ENCODE peak calls at places on chromosomes 4 and X, in seven cellular contexts. I, L, G, B, A, X and Q are unnamed samples. For H3K36me3 and H3K9me3, the result is how much of the 10 kb centered on the place peaks cover.

GRCh38 chr4:61210186-61210939 is 10.2 kb downstream of the ADGRL3 start:
- DNase-seq in I (no peak), L (no peak), G (no peak), B (no peak), A (no peak), X (no peak), Q (no peak)

GRCh38 chr4:4387531-4388311 is 819 bp downstream of the NSG1 start:
- DNase-seq in I (no peak), L (no peak), G (peak), B (no peak), A (peak), X (no peak), Q (no peak)

GRCh38 chr4:146852365-146852764 is 93.3 kb downstream of the TTC29 start:
- DNase-seq in I (no peak), L (no peak), G (no peak), B (no peak), A (no peak), X (no peak), Q (no peak)

GRCh38 chrX:154013614-154014360 is 5.9 kb downstream of the IRAK1 start:
- DNase-seq in I (peak), L (peak), G (peak), B (peak), A (no peak), X (no peak), Q (no peak)

GRCh38 chrX:125295337-125295736 is 24.3 kb upstream of the TEX13C start:
- DNase-seq in I (no peak), L (no peak), G (peak), B (peak), A (no peak), X (no peak), Q (no peak)

GRCh38 chrX:50838820-50839600 is 25.0 kb upstream of the SHROOM4 start:
- DNase-seq in I (peak), L (no peak), G (peak), B (no peak), A (no peak), X (no peak), Q (no peak)

GRCh38 chrX:10325606-10326005 is 168.8 kb downstream of the CLCN4 start:
- DNase-seq in I (no peak), L (no peak), G (peak), B (peak), A (no peak), X (no peak), Q (no peak)

GRCh38 chrX:103356023-103356798 is at the start of gene TCEAL9:
- DNase-seq in I (peak), L (no peak), G (peak), B (peak), A (peak), X (peak), Q (peak)

GRCh38 chr4:88439161-88439760 is 17.7 kb upstream of the HERC5 start:
- DNase-seq in I (peak), L (no peak), G (no peak), B (no peak), A (no peak), X (no peak), Q (no peak)

GRCh38 chr4:180538384-180539052 is 1704.7 kb upstream of the TENM3 start:
- DNase-seq in I (no peak), L (no peak), G (no peak), B (no peak), A (no peak), X (no peak), Q (no peak)

GRCh38 chr4:121614136-121614535 is 82.6 kb downstream of the ANXA5 start:
- DNase-seq in I (no peak), L (no peak), G (no peak), B (no peak), A (no peak), X (no peak), Q (no peak)

GRCh38 chrX:15398874-15399273 is 14.7 kb upstream of the VEGFD start:
- DNase-seq in I (no peak), L (no peak), G (no peak), B (no peak), A (no peak), X (no peak), Q (no peak)

DNA sequence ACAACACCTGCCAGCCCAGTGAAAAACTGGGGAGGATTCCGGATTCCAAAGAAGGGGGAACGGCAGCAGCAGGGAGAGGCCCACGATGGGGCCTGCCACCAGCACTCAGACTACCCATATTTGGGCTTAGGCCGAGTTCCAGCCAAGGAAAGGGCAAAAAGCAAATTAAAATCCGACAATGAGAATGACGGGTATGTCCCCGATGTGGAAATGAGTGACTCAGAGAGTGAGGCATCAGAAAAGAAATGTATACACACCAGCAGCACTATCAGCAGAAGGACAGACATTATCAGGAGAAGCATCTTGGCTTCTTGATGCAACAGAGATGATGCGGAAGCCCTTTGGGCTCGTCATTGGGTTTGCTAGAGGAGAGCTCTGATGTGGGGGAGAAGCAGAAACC is 62.4 kb downstream of the JADE1 start:
- DNase-seq in I (no peak), L (no peak), G (peak), B (no peak), A (no peak), X (no peak), Q (no peak)
- H3K36me3 ChIP-seq in I (under half), L (under half), G (half or more), B (under half), A (under half), X (under half), Q (under half)

DNA sequence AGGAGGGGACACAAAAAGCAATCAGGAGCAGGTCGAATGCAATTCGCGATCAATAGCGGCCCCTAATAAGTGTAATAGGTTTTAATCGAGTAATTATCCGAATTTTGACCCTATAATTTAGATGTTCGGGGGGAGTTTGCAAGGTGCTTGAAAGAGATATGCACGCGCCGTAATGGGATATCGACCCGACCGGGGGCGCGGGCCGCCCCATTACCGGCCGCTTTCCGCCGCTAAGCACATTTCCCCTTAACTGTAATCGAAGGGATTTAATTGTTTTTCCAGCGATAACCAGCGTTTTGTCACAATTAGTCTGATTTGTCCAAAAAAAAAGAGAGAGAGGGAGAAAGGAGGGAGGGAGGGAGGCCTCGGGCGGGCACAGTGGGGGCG is 1.0 kb downstream of the NKX1-1 start:
- DNase-seq in I (no peak), L (no peak), G (no peak), B (no peak), A (no peak), X (no peak), Q (no peak)
- H3K9me3 ChIP-seq in I (under half), L (under half), G (under half), B (under half), A (under half), X (under half), Q (under half)

GRCh38 chr4:168633071-168633470 is 136.2 kb downstream of the PALLD start:
- DNase-seq in I (no peak), L (no peak), G (no peak), B (peak), A (no peak), X (no peak), Q (no peak)
- H3K27ac ChIP-seq in I (peak), L (no peak), G (no peak), B (no peak), A (peak), X (no peak), Q (no peak)

GRCh38 chr4:38931125-38931524 is 63.5 kb downstream of the FAM114A1 start:
- DNase-seq in I (no peak), L (no peak), G (no peak), B (no peak), A (no peak), X (no peak), Q (no peak)
- H3K36me3 ChIP-seq in I (under half), L (under half), G (half or more), B (under half), A (under half), X (under half), Q (under half)

GRCh38 chr4:116015549-116015948 is 902.1 kb upstream of the NDST4 start:
- DNase-seq in I (no peak), L (no peak), G (no peak), B (no peak), A (no peak), X (no peak), Q (no peak)

GRCh38 chr4:116020141-116020722 is 906.8 kb upstream of the NDST4 start:
- DNase-seq in I (no peak), L (no peak), G (no peak), B (no peak), A (no peak), X (no peak), Q (no peak)

GRCh38 chr4:116018831-116019230 is 905.4 kb upstream of the NDST4 start:
- DNase-seq in I (no peak), L (no peak), G (no peak), B (no peak), A (no peak), X (no peak), Q (no peak)

GRCh38 chr4:116016201-116016600 is 902.8 kb upstream of the NDST4 start:
- DNase-seq in I (peak), L (no peak), G (peak), B (no peak), A (peak), X (no peak), Q (no peak)

DNA sequence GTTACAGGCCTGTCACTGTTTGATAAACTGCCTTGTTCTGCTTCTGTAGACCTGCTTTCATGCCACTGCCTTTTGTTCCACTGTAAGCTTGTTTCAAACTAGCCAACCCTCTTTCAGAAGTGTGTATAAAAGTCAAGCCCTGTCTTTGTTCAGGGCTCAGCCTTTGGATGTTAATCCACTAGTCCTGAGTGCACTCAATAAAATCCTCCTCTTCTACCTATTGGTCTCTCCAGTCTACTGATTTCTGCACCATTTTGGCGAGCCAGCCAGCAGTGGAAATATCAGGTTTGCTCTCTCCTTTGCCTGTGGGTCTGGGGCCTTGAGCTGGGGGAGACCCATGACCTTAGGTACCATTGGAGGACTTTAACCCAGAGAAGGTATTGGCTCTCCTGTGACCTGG is 901.6 kb upstream of the NDST4 start:
- DNase-seq in I (no peak), L (no peak), G (no peak), B (peak), A (no peak), X (no peak), Q (no peak)
- H3K9me3 ChIP-seq in I (under half), L (under half), G (under half), B (half or more), A (under half), X (under half), Q (under half)

DNA sequence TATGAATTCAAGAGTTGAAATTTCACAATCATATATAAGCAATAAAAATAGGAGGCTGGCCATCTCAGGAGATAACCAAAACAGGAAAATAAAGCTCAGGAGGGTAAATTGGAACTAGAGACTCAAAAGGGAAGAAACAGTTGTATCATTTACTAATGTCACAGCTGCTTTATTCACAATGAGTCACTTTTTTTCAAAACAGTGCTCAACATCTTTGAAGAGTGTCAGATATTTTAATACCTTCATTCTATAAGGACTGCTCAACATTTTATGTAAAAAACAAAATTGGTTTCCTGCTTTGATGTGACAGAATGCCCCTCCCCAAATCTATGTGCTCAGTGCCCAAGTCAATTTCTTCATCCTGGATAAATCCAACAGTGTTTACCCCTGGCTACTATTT is 97.7 kb downstream of the DDX60 start:
- DNase-seq in I (no peak), L (no peak), G (peak), B (no peak), A (no peak), X (no peak), Q (no peak)
- H3K27ac ChIP-seq in I (no peak), L (no peak), G (no peak), B (no peak), A (no peak), X (no peak), Q (no peak)